ENCODE peak calls at places on chromosome 13, in five cellular contexts. B is neural crest cell; C is stimulated activated CD4-positive, alpha-beta T cell treated with anti-CD3 and anti-CD28 coated beads, TNF-alpha, amount 100 ng/mL, for 24 hours; I is anterior cingulate cortex; S is GM12865. V is an unnamed sample.

GRCh38 chr13:96898212-96898611 is 96.1 kb downstream of the OXGR1 start:
- DNase-seq in B (no peak), C (no peak), I (no peak), S (no peak), V (no peak)

GRCh38 chr13:90890435-90890834 is 457.1 kb upstream of the MIR17HG start:
- DNase-seq in B (no peak), C (no peak), I (no peak), S (no peak), V (peak)

GRCh38 chr13:109412232-109412935 is 374.0 kb downstream of the IRS2 start:
- DNase-seq in B (peak), C (no peak), I (peak), S (no peak), V (peak)

GRCh38 chr13:23159205-23159586 is 21.6 kb upstream of the SGCG start:
- DNase-seq in B (peak), C (peak), I (no peak), S (peak), V (peak)

GRCh38 chr13:42405665-42406390 is 133.9 kb downstream of the AKAP11 start:
- DNase-seq in B (no peak), C (peak), I (no peak), S (peak), V (no peak)

GRCh38 chr13:110138009-110138699 is 168.8 kb downstream of the COL4A1 start:
- DNase-seq in B (no peak), C (peak), I (peak), S (peak), V (peak)

GRCh38 chr13:83499286-83499685 is 383.0 kb downstream of the SLITRK1 start:
- DNase-seq in B (no peak), C (no peak), I (no peak), S (no peak), V (no peak)

GRCh38 chr13:52447815-52448552 is 2.5 kb downstream of the VPS36 start:
- DNase-seq in B (no peak), C (no peak), I (no peak), S (no peak), V (no peak)

GRCh38 chr13:37701972-37702371 is 103.4 kb upstream of the POSTN start:
- DNase-seq in B (no peak), C (no peak), I (no peak), S (no peak), V (peak)

GRCh38 chr13:109100705-109101104 is 471.3 kb downstream of the MYO16 start:
- DNase-seq in B (no peak), C (no peak), I (no peak), S (no peak), V (no peak)

GRCh38 chr13:90201198-90201597 is 1146.3 kb upstream of the MIR17HG start:
- DNase-seq in B (no peak), C (no peak), I (no peak), S (peak), V (no peak)

GRCh38 chr13:81987159-81987558 is 1646.2 kb upstream of the SPRY2 start:
- DNase-seq in B (no peak), C (no peak), I (no peak), S (no peak), V (no peak)

GRCh38 chr13:24341439-24341838 is 32.1 kb downstream of the C1QTNF9 start:
- DNase-seq in B (no peak), C (no peak), I (no peak), S (no peak), V (no peak)

GRCh38 chr13:20174656-20175405 is 14.0 kb upstream of the GJA3 start:
- DNase-seq in B (no peak), C (peak), I (no peak), S (peak), V (peak)

GRCh38 chr13:30864352-30865130 is 41.5 kb upstream of the MEDAG start:
- DNase-seq in B (no peak), C (no peak), I (no peak), S (no peak), V (no peak)

GRCh38 chr13:46295531-46296464 is 84.1 kb downstream of the LRRC63 start:
- DNase-seq in B (no peak), C (peak), I (no peak), S (peak), V (peak)

GRCh38 chr13:112637017-112637801 is 49.3 kb upstream of the TUBGCP3 start:
- DNase-seq in B (no peak), C (no peak), I (no peak), S (no peak), V (no peak)

GRCh38 chr13:46633416-46633815 is 80.4 kb downstream of the LRCH1 start:
- DNase-seq in B (no peak), C (no peak), I (no peak), S (no peak), V (peak)

GRCh38 chr13:94416454-94417080 is 62.9 kb downstream of the DCT start:
- DNase-seq in B (peak), C (no peak), I (no peak), S (peak), V (peak)

GRCh38 chr13:94305934-94306333 is 173.5 kb downstream of the DCT start:
- DNase-seq in B (no peak), C (no peak), I (no peak), S (no peak), V (no peak)

GRCh38 chr13:98182153-98182552 is 5.1 kb upstream of the RNF113B start:
- DNase-seq in B (no peak), C (no peak), I (no peak), S (no peak), V (no peak)

GRCh38 chr13:21717817-21718216 is 46.9 kb downstream of the FGF9 start:
- DNase-seq in B (no peak), C (no peak), I (no peak), S (no peak), V (no peak)

GRCh38 chr13:65085977-65086376 is 2144.2 kb downstream of the PCDH9 start:
- DNase-seq in B (no peak), C (no peak), I (no peak), S (no peak), V (no peak)

GRCh38 chr13:97544041-97544765 is 110.2 kb downstream of the RAP2A start:
- DNase-seq in B (no peak), C (no peak), I (no peak), S (no peak), V (no peak)